ENCODE peak calls at places on chromosomes 12 and 14, in eight cellular contexts. One of them, this sample, is unnamed.

GRCh38 chr12:48965447-48965846 is 6.1 kb downstream of the WNT10B start:
- DNase-seq in right cardiac atrium: no peak
- DNase-seq in fibroblast of mammary gland: peak; percentile 40
- DNase-seq in activated CD4-positive, alpha-beta T cell treated with anti-CD3 and anti-CD28 coated beads, Interleukin-2, amount 10 ng/mL, durations not matched to agents 7 days and 5 days: no peak
- DNase-seq in stimulated activated CD8-positive, alpha-beta memory T cell treated with anti-CD3 and anti-CD28 coated beads, Interleukin-12 subunit alpha, Interleukin-12 subunit beta, amount 100 ng/mL, for 4 hours: no peak
- DNase-seq in NCI-H460: no peak
- DNase-seq in CMK: no peak
- DNase-seq in activated naive CD8-positive, alpha-beta T cell treated with anti-CD3 and anti-CD28 coated beads, Interleukin-2, amount 50 U/mL, for 24 hours: no peak
- DNase-seq in this sample: no peak

GRCh38 chr12:53950789-53951576 is 3.7 kb upstream of the HOXC12 start:
- DNase-seq in right cardiac atrium: no peak
- DNase-seq in fibroblast of mammary gland: no peak
- DNase-seq in CMK: no peak
- DNase-seq in activated naive CD8-positive, alpha-beta T cell treated with anti-CD3 and anti-CD28 coated beads, Interleukin-2, amount 50 U/mL, for 24 hours: no peak
- DNase-seq in activated CD4-positive, alpha-beta T cell treated with anti-CD3 and anti-CD28 coated beads, Interleukin-2, amount 10 ng/mL, durations not matched to agents 7 days and 5 days: no peak
- DNase-seq in NCI-H460: no peak
- DNase-seq in stimulated activated CD8-positive, alpha-beta memory T cell treated with anti-CD3 and anti-CD28 coated beads, Interleukin-12 subunit alpha, Interleukin-12 subunit beta, amount 100 ng/mL, for 4 hours: no peak
- DNase-seq in this sample: no peak

GRCh38 chr14:47278233-47278842 is 397.1 kb downstream of the MDGA2 start:
- DNase-seq in activated CD4-positive, alpha-beta T cell treated with anti-CD3 and anti-CD28 coated beads, Interleukin-2, amount 10 ng/mL, durations not matched to agents 7 days and 5 days: peak; percentile 55
- DNase-seq in fibroblast of mammary gland: peak; percentile 40
- DNase-seq in activated naive CD8-positive, alpha-beta T cell treated with anti-CD3 and anti-CD28 coated beads, Interleukin-2, amount 50 U/mL, for 24 hours: peak; percentile 42
- DNase-seq in stimulated activated CD8-positive, alpha-beta memory T cell treated with anti-CD3 and anti-CD28 coated beads, Interleukin-12 subunit alpha, Interleukin-12 subunit beta, amount 100 ng/mL, for 4 hours: no peak
- DNase-seq in CMK: peak; percentile 44
- DNase-seq in right cardiac atrium: no peak
- DNase-seq in NCI-H460: peak; percentile 38
- DNase-seq in this sample: no peak

GRCh38 chr12:56020437-56021189 is at the start of gene IKZF4:
- DNase-seq in stimulated activated CD8-positive, alpha-beta memory T cell treated with anti-CD3 and anti-CD28 coated beads, Interleukin-12 subunit alpha, Interleukin-12 subunit beta, amount 100 ng/mL, for 4 hours: no peak
- DNase-seq in activated CD4-positive, alpha-beta T cell treated with anti-CD3 and anti-CD28 coated beads, Interleukin-2, amount 10 ng/mL, durations not matched to agents 7 days and 5 days: peak; percentile 25
- DNase-seq in CMK: peak; percentile 59
- DNase-seq in fibroblast of mammary gland: no peak
- DNase-seq in NCI-H460: no peak
- DNase-seq in activated naive CD8-positive, alpha-beta T cell treated with anti-CD3 and anti-CD28 coated beads, Interleukin-2, amount 50 U/mL, for 24 hours: peak; percentile 36
- DNase-seq in right cardiac atrium: peak; percentile 50
- DNase-seq in this sample: no peak

GRCh38 chr14:63941023-63941422 is 88.2 kb downstream of the SYNE2 start:
- DNase-seq in NCI-H460: no peak
- DNase-seq in activated naive CD8-positive, alpha-beta T cell treated with anti-CD3 and anti-CD28 coated beads, Interleukin-2, amount 50 U/mL, for 24 hours: no peak
- DNase-seq in fibroblast of mammary gland: no peak
- DNase-seq in stimulated activated CD8-positive, alpha-beta memory T cell treated with anti-CD3 and anti-CD28 coated beads, Interleukin-12 subunit alpha, Interleukin-12 subunit beta, amount 100 ng/mL, for 4 hours: no peak
- DNase-seq in right cardiac atrium: no peak
- DNase-seq in CMK: no peak
- DNase-seq in activated CD4-positive, alpha-beta T cell treated with anti-CD3 and anti-CD28 coated beads, Interleukin-2, amount 10 ng/mL, durations not matched to agents 7 days and 5 days: no peak
- DNase-seq in this sample: no peak

GRCh38 chr12:56804169-56804568 is 41.0 kb downstream of the HSD17B6 start:
- DNase-seq in NCI-H460: no peak
- DNase-seq in fibroblast of mammary gland: no peak
- DNase-seq in CMK: no peak
- DNase-seq in activated naive CD8-positive, alpha-beta T cell treated with anti-CD3 and anti-CD28 coated beads, Interleukin-2, amount 50 U/mL, for 24 hours: no peak
- DNase-seq in activated CD4-positive, alpha-beta T cell treated with anti-CD3 and anti-CD28 coated beads, Interleukin-2, amount 10 ng/mL, durations not matched to agents 7 days and 5 days: no peak
- DNase-seq in right cardiac atrium: no peak
- DNase-seq in stimulated activated CD8-positive, alpha-beta memory T cell treated with anti-CD3 and anti-CD28 coated beads, Interleukin-12 subunit alpha, Interleukin-12 subunit beta, amount 100 ng/mL, for 4 hours: no peak
- DNase-seq in this sample: no peak

GRCh38 chr14:49865431-49865859 is 12.9 kb upstream of the NEMF start:
- DNase-seq in stimulated activated CD8-positive, alpha-beta memory T cell treated with anti-CD3 and anti-CD28 coated beads, Interleukin-12 subunit alpha, Interleukin-12 subunit beta, amount 100 ng/mL, for 4 hours: peak; percentile 52
- DNase-seq in fibroblast of mammary gland: peak; percentile 70
- DNase-seq in activated CD4-positive, alpha-beta T cell treated with anti-CD3 and anti-CD28 coated beads, Interleukin-2, amount 10 ng/mL, durations not matched to agents 7 days and 5 days: peak; percentile 85
- DNase-seq in NCI-H460: peak; percentile 66
- DNase-seq in activated naive CD8-positive, alpha-beta T cell treated with anti-CD3 and anti-CD28 coated beads, Interleukin-2, amount 50 U/mL, for 24 hours: peak; percentile 91
- DNase-seq in right cardiac atrium: peak; percentile 78
- DNase-seq in CMK: peak; percentile 47
- DNase-seq in this sample: peak; percentile 70

GRCh38 chr12:52603314-52603713 is 2.1 kb upstream of the KRT72 start:
- DNase-seq in right cardiac atrium: no peak
- DNase-seq in CMK: no peak
- DNase-seq in stimulated activated CD8-positive, alpha-beta memory T cell treated with anti-CD3 and anti-CD28 coated beads, Interleukin-12 subunit alpha, Interleukin-12 subunit beta, amount 100 ng/mL, for 4 hours: no peak
- DNase-seq in fibroblast of mammary gland: peak; percentile 11
- DNase-seq in NCI-H460: no peak
- DNase-seq in activated CD4-positive, alpha-beta T cell treated with anti-CD3 and anti-CD28 coated beads, Interleukin-2, amount 10 ng/mL, durations not matched to agents 7 days and 5 days: no peak
- DNase-seq in activated naive CD8-positive, alpha-beta T cell treated with anti-CD3 and anti-CD28 coated beads, Interleukin-2, amount 50 U/mL, for 24 hours: no peak
- DNase-seq in this sample: no peak